ENCODE peak calls at places on chromosomes 3 and 15, in eight cellular contexts. One of them, this sample, is unnamed. For H3K4me1, the result is how much of the 10 kb centered on the place peaks cover.

GRCh38 chr15:73051402-73051810 is 857 bp upstream of the NEO1 start:
- DNase-seq in heart right ventricle: peak
- DNase-seq in PC-3: peak
- DNase-seq in aorta: no peak
- DNase-seq in tibial nerve: peak
- DNase-seq in adrenal gland: peak
- DNase-seq in CD8-positive, alpha-beta T cell: no peak
- DNase-seq in heart left ventricle: no peak
- DNase-seq in this sample: no peak

GRCh38 chr15:73305331-73306211 is 63.2 kb downstream of the HCN4 start:
- DNase-seq in PC-3: peak
- DNase-seq in CD8-positive, alpha-beta T cell: no peak
- DNase-seq in adrenal gland: peak
- DNase-seq in heart left ventricle: peak
- DNase-seq in heart right ventricle: no peak
- DNase-seq in tibial nerve: no peak
- DNase-seq in aorta: no peak
- DNase-seq in this sample: no peak

GRCh38 chr15:90033006-90033405 is 31.9 kb downstream of the ZNF710 start:
- DNase-seq in tibial nerve: no peak
- DNase-seq in CD8-positive, alpha-beta T cell: no peak
- DNase-seq in heart right ventricle: no peak
- DNase-seq in heart left ventricle: no peak
- DNase-seq in adrenal gland: no peak
- DNase-seq in PC-3: no peak
- DNase-seq in aorta: no peak
- DNase-seq in this sample: no peak

GRCh38 chr3:24336101-24336500 is 158.5 kb downstream of the THRB start:
- DNase-seq in aorta: no peak
- DNase-seq in heart right ventricle: no peak
- DNase-seq in PC-3: no peak
- DNase-seq in heart left ventricle: no peak
- DNase-seq in CD8-positive, alpha-beta T cell: no peak
- DNase-seq in adrenal gland: no peak
- DNase-seq in tibial nerve: no peak
- DNase-seq in this sample: no peak

GRCh38 chr3:197960694-197961581 is 921 bp downstream of the LMLN start:
- DNase-seq in heart left ventricle: no peak
- DNase-seq in aorta: peak
- DNase-seq in adrenal gland: no peak
- DNase-seq in heart right ventricle: no peak
- DNase-seq in tibial nerve: no peak
- DNase-seq in PC-3: no peak
- DNase-seq in CD8-positive, alpha-beta T cell: no peak
- DNase-seq in this sample: peak

GRCh38 chr3:22795917-22796316 is 407.2 kb upstream of the UBE2E2 start:
- DNase-seq in heart right ventricle: no peak
- DNase-seq in CD8-positive, alpha-beta T cell: no peak
- DNase-seq in adrenal gland: no peak
- DNase-seq in aorta: no peak
- DNase-seq in tibial nerve: no peak
- DNase-seq in heart left ventricle: no peak
- DNase-seq in PC-3: peak
- DNase-seq in this sample: no peak

GRCh38 chr3:165159760-165160421 is 36.3 kb downstream of the SLITRK3 start:
- DNase-seq in heart left ventricle: no peak
- DNase-seq in heart right ventricle: no peak
- DNase-seq in adrenal gland: no peak
- DNase-seq in aorta: no peak
- DNase-seq in tibial nerve: no peak
- DNase-seq in PC-3: no peak
- DNase-seq in CD8-positive, alpha-beta T cell: no peak
- DNase-seq in this sample: no peak

GRCh38 chr3:139113231-139113749 is 68.6 kb upstream of the PRR23C start:
- DNase-seq in aorta: no peak
- DNase-seq in heart left ventricle: no peak
- DNase-seq in adrenal gland: no peak
- DNase-seq in PC-3: peak
- DNase-seq in CD8-positive, alpha-beta T cell: no peak
- DNase-seq in heart right ventricle: no peak
- DNase-seq in tibial nerve: no peak
- DNase-seq in this sample: no peak

GRCh38 chr15:22808240-22808639 is 21.8 kb downstream of the NIPA1 start:
- DNase-seq in heart right ventricle: no peak
- DNase-seq in PC-3: no peak
- DNase-seq in heart left ventricle: no peak
- DNase-seq in tibial nerve: no peak
- DNase-seq in aorta: no peak
- DNase-seq in adrenal gland: no peak
- DNase-seq in CD8-positive, alpha-beta T cell: no peak
- DNase-seq in this sample: no peak

GRCh38 chr3:14346642-14347041 is 55.8 kb upstream of the SLC6A6 start:
- DNase-seq in aorta: no peak
- DNase-seq in tibial nerve: no peak
- DNase-seq in heart left ventricle: no peak
- DNase-seq in PC-3: no peak
- DNase-seq in adrenal gland: no peak
- DNase-seq in CD8-positive, alpha-beta T cell: no peak
- DNase-seq in heart right ventricle: no peak
- DNase-seq in this sample: no peak

GRCh38 chr3:66488492-66488891 is 12.3 kb downstream of the LRIG1 start:
- DNase-seq in heart right ventricle: no peak
- DNase-seq in PC-3: no peak
- DNase-seq in heart left ventricle: no peak
- DNase-seq in aorta: no peak
- DNase-seq in tibial nerve: no peak
- DNase-seq in CD8-positive, alpha-beta T cell: no peak
- DNase-seq in adrenal gland: no peak
- DNase-seq in this sample: no peak

DNA sequence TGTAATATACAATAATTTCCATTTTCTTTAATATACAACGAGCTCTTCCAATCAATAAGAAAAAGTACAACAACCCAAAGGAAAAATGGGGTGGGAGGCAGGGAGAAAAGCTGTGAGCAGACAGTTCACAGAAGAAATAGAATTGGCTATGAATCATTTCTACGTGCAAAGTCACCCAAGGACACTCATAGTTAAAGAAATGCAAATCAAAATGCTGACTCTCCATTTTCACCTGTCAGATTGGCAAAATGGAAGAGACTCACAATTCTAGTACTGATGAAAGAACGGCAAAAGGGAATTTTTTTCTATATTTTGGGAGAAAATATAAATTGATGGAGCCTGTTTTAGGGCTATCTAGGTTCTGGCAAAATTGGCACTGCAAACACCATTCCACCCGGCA is 116.3 kb upstream of the MEF2A start:
- DNase-seq in aorta: no peak
- DNase-seq in CD8-positive, alpha-beta T cell: no peak
- DNase-seq in heart right ventricle: no peak
- DNase-seq in heart left ventricle: no peak
- DNase-seq in tibial nerve: no peak
- DNase-seq in PC-3: no peak
- DNase-seq in adrenal gland: no peak
- DNase-seq in this sample: no peak
- H3K4me1 ChIP-seq in aorta: under half
- H3K4me1 ChIP-seq in CD8-positive, alpha-beta T cell: half or more
- H3K4me1 ChIP-seq in heart right ventricle: under half
- H3K4me1 ChIP-seq in heart left ventricle: half or more
- H3K4me1 ChIP-seq in tibial nerve: under half
- H3K4me1 ChIP-seq in PC-3: under half
- H3K4me1 ChIP-seq in adrenal gland: under half
- H3K4me1 ChIP-seq in this sample: under half

DNA sequence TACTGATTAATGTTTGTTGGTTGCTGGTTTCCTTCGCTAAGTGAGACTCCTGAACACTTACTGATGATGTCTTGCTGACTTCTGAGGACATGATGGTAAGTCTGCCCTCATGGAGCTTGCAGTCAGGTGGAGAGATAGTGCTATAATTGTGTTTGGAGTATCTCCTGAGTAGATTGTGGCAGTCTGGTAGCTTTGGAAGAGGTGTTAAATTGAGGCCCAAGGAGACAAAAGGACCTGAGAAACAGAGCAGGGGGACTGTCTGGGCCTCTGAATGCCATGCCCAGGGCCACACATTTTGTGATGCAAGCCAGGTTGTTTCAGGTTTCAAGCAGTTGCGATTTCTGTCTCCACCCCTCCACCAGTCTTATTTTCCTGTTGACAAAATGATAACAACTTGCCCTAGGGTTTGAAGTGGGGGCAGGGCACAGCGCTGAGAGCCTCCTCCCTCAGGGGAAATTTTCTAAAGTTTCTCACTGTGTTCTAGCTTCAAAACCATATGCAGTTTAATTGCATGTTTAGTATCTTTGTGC is 16.7 kb downstream of the SMAD3 start:
- DNase-seq in tibial nerve: no peak
- DNase-seq in heart left ventricle: no peak
- DNase-seq in adrenal gland: no peak
- DNase-seq in PC-3: peak
- DNase-seq in CD8-positive, alpha-beta T cell: no peak
- DNase-seq in aorta: no peak
- DNase-seq in heart right ventricle: no peak
- DNase-seq in this sample: no peak
- H3K4me1 ChIP-seq in tibial nerve: under half
- H3K4me1 ChIP-seq in heart left ventricle: half or more
- H3K4me1 ChIP-seq in adrenal gland: under half
- H3K4me1 ChIP-seq in PC-3: half or more
- H3K4me1 ChIP-seq in CD8-positive, alpha-beta T cell: half or more
- H3K4me1 ChIP-seq in aorta: under half
- H3K4me1 ChIP-seq in heart right ventricle: half or more
- H3K4me1 ChIP-seq in this sample: half or more

DNA sequence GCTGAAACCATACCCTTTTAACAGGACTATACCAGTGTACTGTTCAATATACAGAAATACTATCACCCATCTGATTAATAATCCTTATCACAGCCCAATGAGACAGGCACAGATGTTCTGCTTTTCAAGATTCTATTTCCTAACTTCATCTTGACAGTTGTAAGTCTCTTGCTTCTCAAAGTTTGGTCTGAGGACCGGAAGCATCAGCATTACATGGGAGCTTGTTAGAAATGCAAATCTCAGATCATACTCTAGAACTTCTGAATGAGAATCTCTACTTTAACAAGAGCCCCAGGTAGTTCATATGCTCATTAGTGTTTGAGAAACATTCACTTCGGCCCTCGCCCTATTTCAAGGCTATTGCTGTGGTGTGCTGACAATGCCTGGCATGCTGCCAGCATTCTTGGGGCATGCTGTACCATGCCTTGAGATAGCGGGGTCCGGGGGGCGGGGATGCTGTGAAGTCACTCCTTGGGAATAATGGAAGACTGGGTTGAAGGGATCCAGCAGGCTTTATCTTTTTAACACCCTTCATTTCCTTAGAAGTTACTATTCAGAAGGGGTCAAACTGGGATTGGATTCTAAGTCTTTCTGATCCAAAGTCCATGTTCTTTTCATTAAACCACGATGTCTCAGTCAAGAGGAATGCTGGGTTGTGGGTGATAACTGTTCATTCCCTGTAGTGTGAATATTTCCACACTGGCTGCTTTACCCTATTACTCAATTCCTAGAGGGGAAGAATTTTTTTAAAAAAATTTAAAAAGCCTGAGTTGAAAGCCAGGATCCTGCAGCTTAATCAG is 194.7 kb downstream of the LPP start:
- DNase-seq in aorta: peak
- DNase-seq in CD8-positive, alpha-beta T cell: no peak
- DNase-seq in tibial nerve: peak
- DNase-seq in heart left ventricle: peak
- DNase-seq in adrenal gland: peak
- DNase-seq in heart right ventricle: peak
- DNase-seq in PC-3: peak
- DNase-seq in this sample: peak
- H3K4me1 ChIP-seq in aorta: under half
- H3K4me1 ChIP-seq in CD8-positive, alpha-beta T cell: under half
- H3K4me1 ChIP-seq in tibial nerve: under half
- H3K4me1 ChIP-seq in heart left ventricle: half or more
- H3K4me1 ChIP-seq in adrenal gland: under half
- H3K4me1 ChIP-seq in heart right ventricle: under half
- H3K4me1 ChIP-seq in PC-3: under half
- H3K4me1 ChIP-seq in this sample: under half

GRCh38 chr15:38682861-38683260 is 118.2 kb upstream of the RASGRP1 start:
- DNase-seq in tibial nerve: no peak
- DNase-seq in heart right ventricle: no peak
- DNase-seq in heart left ventricle: no peak
- DNase-seq in adrenal gland: no peak
- DNase-seq in aorta: no peak
- DNase-seq in PC-3: no peak
- DNase-seq in CD8-positive, alpha-beta T cell: no peak
- DNase-seq in this sample: no peak

GRCh38 chr15:38684461-38685000 is 119.9 kb upstream of the RASGRP1 start:
- DNase-seq in heart right ventricle: no peak
- DNase-seq in aorta: no peak
- DNase-seq in adrenal gland: no peak
- DNase-seq in heart left ventricle: no peak
- DNase-seq in CD8-positive, alpha-beta T cell: no peak
- DNase-seq in PC-3: no peak
- DNase-seq in tibial nerve: no peak
- DNase-seq in this sample: no peak

GRCh38 chr15:38685686-38686339 is 121.2 kb upstream of the RASGRP1 start:
- DNase-seq in PC-3: no peak
- DNase-seq in adrenal gland: no peak
- DNase-seq in heart right ventricle: no peak
- DNase-seq in aorta: no peak
- DNase-seq in tibial nerve: no peak
- DNase-seq in CD8-positive, alpha-beta T cell: no peak
- DNase-seq in heart left ventricle: no peak
- DNase-seq in this sample: no peak

GRCh38 chr15:38682363-38682762 is 117.7 kb upstream of the RASGRP1 start:
- DNase-seq in CD8-positive, alpha-beta T cell: no peak
- DNase-seq in aorta: no peak
- DNase-seq in adrenal gland: no peak
- DNase-seq in heart left ventricle: no peak
- DNase-seq in PC-3: no peak
- DNase-seq in heart right ventricle: no peak
- DNase-seq in tibial nerve: no peak
- DNase-seq in this sample: no peak

DNA sequence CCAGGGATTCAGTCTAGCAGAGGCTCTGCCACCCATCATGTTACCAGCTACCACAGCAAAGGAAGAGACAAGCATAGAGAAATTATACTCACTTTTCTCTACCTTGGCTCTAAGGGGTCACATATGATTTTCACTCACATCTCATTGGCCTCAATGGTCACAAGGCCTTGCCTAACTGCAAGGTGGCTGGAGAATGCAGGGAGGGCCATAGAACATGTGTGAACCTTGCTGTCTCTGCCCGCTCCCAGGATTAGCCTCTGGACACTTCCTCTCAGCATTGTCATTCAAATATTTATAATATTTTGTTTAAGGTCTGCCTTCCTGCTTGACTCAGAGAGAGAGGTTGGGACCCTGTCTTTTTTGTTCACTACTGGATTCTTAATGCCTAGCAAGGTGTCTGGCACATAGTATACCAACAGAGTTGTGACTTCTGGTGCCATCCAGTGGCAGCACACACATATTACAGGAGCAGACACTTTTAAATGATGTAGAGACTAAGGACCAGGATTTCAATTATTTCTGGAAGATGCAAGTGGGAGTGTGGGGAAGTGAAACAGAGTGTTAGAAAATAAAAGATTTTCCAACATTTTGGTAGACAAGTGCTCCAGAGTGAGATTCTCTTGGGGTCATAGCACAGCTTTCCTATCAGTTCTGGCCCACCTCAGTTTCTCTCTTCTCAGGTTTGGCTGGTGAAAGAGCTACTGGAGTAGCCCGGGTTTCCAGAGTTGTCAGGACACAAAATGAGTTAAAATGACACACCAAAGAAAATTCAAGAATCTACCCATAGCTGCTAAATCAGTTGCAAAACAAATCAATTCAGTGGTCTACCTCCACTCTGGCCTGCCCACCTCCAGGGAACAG is 119.0 kb upstream of the RASGRP1 start:
- DNase-seq in heart left ventricle: peak
- DNase-seq in heart right ventricle: peak
- DNase-seq in PC-3: peak
- DNase-seq in aorta: peak
- DNase-seq in adrenal gland: peak
- DNase-seq in CD8-positive, alpha-beta T cell: peak
- DNase-seq in tibial nerve: peak
- DNase-seq in this sample: peak
- H3K4me1 ChIP-seq in heart left ventricle: under half
- H3K4me1 ChIP-seq in heart right ventricle: under half
- H3K4me1 ChIP-seq in PC-3: under half
- H3K4me1 ChIP-seq in aorta: under half
- H3K4me1 ChIP-seq in adrenal gland: under half
- H3K4me1 ChIP-seq in CD8-positive, alpha-beta T cell: half or more
- H3K4me1 ChIP-seq in tibial nerve: under half
- H3K4me1 ChIP-seq in this sample: under half